ENCODE peak calls at places on chromosomes 12 and 14, in ten cellular contexts. F, P, S, V, E, O, L, C, U and W are unnamed samples.

GRCh38 chr12:49865109-49865781 is 22.3 kb upstream of the BCDIN3D start:
- DNase-seq in C (no peak), F (no peak), V (no peak), E (no peak), U (no peak), L (no peak), O (no peak), P (no peak), S (no peak), W (no peak)

GRCh38 chr12:54378791-54379400 is 5.6 kb downstream of the ZNF385A start:
- DNase-seq in U (no peak), P (peak; percentile 80), F (peak; percentile 78), V (peak; percentile 76), O (peak; percentile 68), L (no peak), C (peak; percentile 57), S (peak; percentile 52), E (no peak), W (peak; percentile 71)

GRCh38 chr14:61528591-61529021 is 166.7 kb upstream of the HIF1A start:
- DNase-seq in V (no peak), O (no peak), U (no peak), S (peak; percentile 63), P (no peak), L (no peak), F (no peak), E (peak; percentile 90), C (no peak), W (no peak)

GRCh38 chr14:22427771-22428228 is 161.2 kb downstream of the DAD1 start:
- DNase-seq in V (no peak), U (no peak), P (no peak), C (no peak), E (peak; percentile 63), O (peak; percentile 90), S (peak; percentile 79), F (no peak), L (no peak), W (peak; percentile 11)

GRCh38 chr12:288687-289086 is 26.1 kb upstream of the SLC6A13 start:
- DNase-seq in U (peak; percentile 5), C (no peak), F (no peak), O (no peak), P (no peak), L (no peak), S (peak; percentile 46), V (peak; percentile 30), E (peak; percentile 78), W (no peak)

GRCh38 chr12:47775100-47775911 is 2.3 kb downstream of the SLC48A1 start:
- DNase-seq in C (no peak), O (peak; percentile 46), E (peak; percentile 50), L (no peak), V (peak; percentile 21), U (no peak), F (no peak), P (no peak), S (no peak), W (no peak)

GRCh38 chr14:101005447-101005846 is 101.9 kb upstream of the RTL1 start:
- DNase-seq in L (peak; percentile 78), F (peak; percentile 47), O (no peak), P (no peak), S (no peak), U (no peak), V (peak; percentile 32), C (no peak), E (no peak), W (no peak)

GRCh38 chr12:105567061-105567460 is 236.6 kb downstream of the C12orf75 start:
- DNase-seq in V (no peak), U (no peak), P (no peak), F (no peak), S (no peak), O (no peak), C (no peak), E (no peak), L (no peak), W (no peak)

GRCh38 chr12:48021485-48022179 is 17.4 kb upstream of the COL2A1 start:
- DNase-seq in E (no peak), P (peak; percentile 81), L (no peak), F (no peak), V (no peak), C (no peak), S (peak; percentile 12), U (no peak), O (no peak), W (no peak)

GRCh38 chr14:90512332-90512951 is 115.6 kb downstream of the CALM1 start:
- DNase-seq in O (no peak), E (no peak), S (no peak), U (no peak), V (no peak), F (peak; percentile 81), C (no peak), P (no peak), L (no peak), W (no peak)

GRCh38 chr12:75705749-75706719 is 194.6 kb upstream of the KRR1 start:
- DNase-seq in F (no peak), L (no peak), O (peak; percentile 68), U (peak; percentile 96), E (peak; percentile 88), S (peak; percentile 65), V (peak; percentile 21), P (no peak), C (no peak), W (no peak)

GRCh38 chr12:130916251-130916911 is 37.3 kb upstream of the ADGRD1 start:
- DNase-seq in P (peak; percentile 69), L (no peak), F (peak; percentile 54), U (no peak), C (peak; percentile 80), S (peak; percentile 27), E (peak; percentile 61), V (peak; percentile 28), O (peak; percentile 78), W (peak; percentile 59)

DNA sequence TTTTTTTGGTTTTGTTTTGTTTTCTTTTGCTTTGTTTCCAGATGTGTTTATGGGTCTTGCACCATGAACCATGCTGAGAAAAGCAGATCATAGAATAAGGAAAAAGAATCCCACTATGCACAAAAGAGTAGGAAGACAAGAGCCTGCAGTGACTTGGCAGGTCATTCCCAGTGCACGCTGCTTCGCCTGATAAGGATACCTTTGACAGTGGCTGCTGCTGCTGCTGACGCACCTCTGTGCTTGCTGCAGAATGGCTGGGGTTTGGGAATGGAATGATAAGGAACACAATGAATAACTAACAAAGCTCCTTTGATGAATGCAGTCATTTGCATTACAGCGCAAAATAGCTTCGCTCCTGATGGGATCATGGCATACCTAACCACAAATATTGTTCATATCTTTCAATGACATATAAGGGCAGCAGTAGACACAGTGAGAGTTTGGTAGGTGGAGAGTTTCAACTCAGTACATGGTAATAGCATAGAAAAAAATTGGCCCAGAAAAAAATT is 278.7 kb downstream of the PDZRN4 start:
- DNase-seq in P (peak; percentile 23), V (no peak), E (no peak), F (no peak), S (no peak), L (no peak), O (no peak), U (no peak), C (no peak), W (no peak)
- TF ChIP-seq CTCF in P (no peak), V (no peak), E (no peak), F (no peak), S (no peak), L (no peak), O (no peak), U (no peak), C (no peak), W (no peak)

GRCh38 chr14:30885840-30886740 is 11.7 kb downstream of the COCH start:
- DNase-seq in E (peak; percentile 40), V (no peak), O (no peak), F (no peak), C (no peak), P (no peak), L (no peak), U (no peak), S (no peak), W (no peak)
- TF ChIP-seq CTCF in E (no peak), V (no peak), O (no peak), F (no peak), C (no peak), P (no peak), L (no peak), U (no peak), S (no peak), W (no peak)

DNA sequence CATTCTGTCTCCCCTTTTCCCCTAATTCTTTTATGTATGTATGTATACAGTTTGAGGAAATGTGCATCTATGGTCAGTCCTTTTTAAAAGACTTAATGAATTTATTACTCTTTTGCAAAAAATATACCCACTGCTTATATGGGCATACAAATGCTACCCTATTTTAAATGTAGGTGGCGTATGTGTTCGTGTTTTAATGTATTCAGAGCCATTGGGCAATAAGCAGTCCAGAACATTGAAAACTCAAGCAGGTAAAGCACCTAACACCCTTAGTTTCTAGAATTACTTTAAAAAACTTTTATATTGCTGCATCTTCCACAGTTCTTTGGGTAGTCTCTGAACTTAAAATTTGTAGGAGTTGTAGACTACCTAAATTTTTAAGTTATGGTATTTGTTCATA is 42.6 kb upstream of the A2ML1 start:
- DNase-seq in O (no peak), L (no peak), U (no peak), V (no peak), P (no peak), S (no peak), C (no peak), E (no peak), F (no peak), W (no peak)
- TF ChIP-seq CTCF in O (no peak), L (no peak), U (no peak), V (no peak), P (no peak), S (no peak), C (no peak), E (no peak), F (no peak), W (no peak)

DNA sequence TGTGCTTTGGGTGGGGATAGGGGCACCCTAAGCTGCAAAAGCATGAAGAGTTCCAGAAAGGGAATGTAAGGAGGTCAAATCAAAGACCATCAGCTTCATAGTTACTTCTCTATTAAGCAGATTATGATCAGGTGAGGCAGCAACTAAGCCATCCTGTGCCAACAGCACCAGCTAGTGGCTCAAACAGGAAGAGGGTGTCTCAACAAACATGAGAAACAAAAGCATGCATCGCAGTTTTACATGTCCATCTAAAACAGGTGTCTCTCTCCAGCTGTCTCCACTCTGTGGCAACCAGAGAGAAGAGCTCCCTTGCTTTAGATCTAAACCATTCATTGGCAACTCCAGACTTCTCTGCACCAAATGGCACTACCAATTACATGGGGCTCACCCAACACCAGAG is 52.9 kb downstream of the ACTN1 start:
- DNase-seq in L (no peak), U (no peak), E (no peak), O (no peak), P (no peak), C (no peak), S (no peak), V (no peak), F (no peak), W (no peak)
- TF ChIP-seq CTCF in L (no peak), U (peak; percentile 30), E (peak; percentile 42), O (peak; percentile 45), P (no peak), C (peak; percentile 83), S (peak; percentile 19), V (no peak), F (no peak), W (peak; percentile 48)